ENCODE peak calls at places on chromosomes 2 and 18, in five cellular contexts. C is ovary; U is keratinocyte; P is CD8-positive, alpha-beta memory T cell; I is hepatocyte. W is an unnamed sample.
A peak's percentile ranks its signal among the peaks of the same experiment; 100 is the strongest.

GRCh38 chr2:215904101-215904500 is 109.2 kb downstream of the MREG start:
- DNase-seq in I (no peak), U (no peak), C (no peak), P (no peak), W (no peak)

GRCh38 chr18:2901405-2901989 is 54.7 kb downstream of the EMILIN2 start:
- DNase-seq in U (no peak), C (no peak), I (peak; percentile 65), P (no peak), W (no peak)

GRCh38 chr18:44325903-44326650 is 354.6 kb upstream of the SETBP1 start:
- DNase-seq in C (no peak), I (peak; percentile 79), U (peak; percentile 9), P (no peak), W (peak; percentile 59)

GRCh38 chr18:9631814-9632496 is 17.6 kb upstream of the PPP4R1 start:
- DNase-seq in U (no peak), C (no peak), P (no peak), I (no peak), W (no peak)

GRCh38 chr2:171571721-171572120 is 49.4 kb downstream of the CYBRD1 start:
- DNase-seq in I (no peak), C (no peak), U (no peak), P (no peak), W (no peak)

GRCh38 chr2:176121377-176122111 is 975 bp upstream of the HOXD9 start:
- DNase-seq in P (no peak), C (no peak), U (no peak), I (no peak), W (no peak)

GRCh38 chr2:49045083-49045482 is 109.2 kb downstream of the FSHR start:
- DNase-seq in I (no peak), P (no peak), U (no peak), C (no peak), W (no peak)

GRCh38 chr18:4636957-4637356 is 181.8 kb upstream of the DLGAP1 start:
- DNase-seq in P (no peak), I (no peak), U (no peak), C (no peak), W (no peak)

GRCh38 chr2:74227646-74228045 is 29.2 kb downstream of the MTHFD2 start:
- DNase-seq in U (no peak), P (no peak), C (no peak), I (no peak), W (no peak)

GRCh38 chr18:5294113-5294617 is 1.4 kb downstream of the ZBTB14 start:
- DNase-seq in C (no peak), I (peak; percentile 51), P (no peak), U (no peak), W (no peak)

GRCh38 chr2:217086038-217086522 is 226.2 kb upstream of the TNP1 start:
- DNase-seq in P (no peak), U (no peak), C (no peak), I (no peak), W (no peak)

GRCh38 chr2:138846216-138846821 is 66.1 kb upstream of the NXPH2 start:
- DNase-seq in I (peak; percentile 65), U (no peak), C (no peak), P (no peak), W (no peak)

GRCh38 chr2:5696351-5696740 is 4.2 kb downstream of the SOX11 start:
- DNase-seq in I (no peak), U (no peak), C (no peak), P (no peak), W (peak; percentile 38)
- H3K4me3 ChIP-seq in I (peak overlapping the region; percentile 73), U (no peak overlapping the region), C (no peak overlapping the region), P (no peak overlapping the region), W (peak overlapping the region; percentile 33)

GRCh38 chr18:36315736-36316135 is 18.2 kb downstream of the FHOD3 start:
- DNase-seq in P (no peak), I (no peak), C (no peak), U (no peak), W (no peak)
- H3K27ac ChIP-seq in P (no peak overlapping the region), I (no peak overlapping the region), C (no peak overlapping the region), U (no peak overlapping the region), W (no peak overlapping the region)

GRCh38 chr2:160295519-160296231 is 95.6 kb upstream of the ITGB6 start:
- DNase-seq in I (no peak), C (no peak), P (no peak), U (no peak), W (no peak)

GRCh38 chr2:160294339-160294803 is 94.3 kb upstream of the ITGB6 start:
- DNase-seq in P (no peak), I (peak; percentile 48), U (no peak), C (peak; percentile 60), W (peak; percentile 79)

GRCh38 chr2:160293401-160293911 is 93.4 kb upstream of the ITGB6 start:
- DNase-seq in C (no peak), I (peak; percentile 33), P (no peak), U (peak; percentile 89), W (peak; percentile 52)

GRCh38 chr2:160292225-160292624 is 92.2 kb upstream of the ITGB6 start:
- DNase-seq in I (no peak), U (no peak), C (no peak), P (no peak), W (no peak)

GRCh38 chr2:160294889-160295288 is 94.8 kb upstream of the ITGB6 start:
- DNase-seq in P (no peak), U (no peak), C (no peak), I (no peak), W (no peak)
- H3K4me1 ChIP-seq in P (peaks cover 33% of the 10 kb centered on the region), U (peaks cover 39% of the 10 kb centered on the region), C (peaks cover 16% of the 10 kb centered on the region), I (peaks cover 26% of the 10 kb centered on the region), W (peaks cover 10% of the 10 kb centered on the region)

GRCh38 chr2:240237609-240238151 is 97.2 kb upstream of the OTOS start:
- DNase-seq in U (peak; percentile 84), P (no peak), I (no peak), C (peak; percentile 45), W (peak; percentile 44)
- H3K4me3 ChIP-seq in U (no peak overlapping the region), P (no peak overlapping the region), I (no peak overlapping the region), C (no peak overlapping the region), W (no peak overlapping the region)

DNA sequence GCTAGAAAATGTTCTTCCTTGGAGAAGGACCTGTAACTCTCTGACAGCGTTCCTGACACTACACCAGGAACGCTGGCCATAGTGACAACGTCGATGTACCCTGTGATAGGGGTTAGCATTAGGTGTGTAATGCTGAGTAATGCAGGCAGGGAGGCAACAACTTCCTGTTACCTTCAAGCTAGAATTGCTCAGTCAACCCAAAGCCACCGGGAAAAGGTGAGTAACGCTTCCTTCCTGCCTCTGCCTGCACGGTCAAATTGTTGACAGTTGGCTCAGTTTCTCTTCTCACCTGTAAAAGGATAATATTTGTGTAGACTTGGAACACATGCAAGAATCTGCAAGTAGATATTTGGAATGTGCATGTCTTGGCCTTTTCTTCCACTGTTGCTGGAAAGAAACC is 12.7 kb downstream of the FAM110C start:
- DNase-seq in U (peak; percentile 86), P (peak; percentile 16), I (peak; percentile 54), C (no peak), W (no peak)
- H3K27ac ChIP-seq in U (peak overlapping the region; percentile 70), P (no peak overlapping the region), I (peak overlapping the region; percentile 50), C (no peak overlapping the region), W (no peak overlapping the region)

GRCh38 chr2:69977208-69977607 is 15.8 kb upstream of the ASPRV1 start:
- DNase-seq in C (no peak), P (no peak), U (no peak), I (no peak), W (peak; percentile 13)

GRCh38 chr2:69969991-69970390 is 8.6 kb upstream of the ASPRV1 start:
- DNase-seq in C (no peak), I (no peak), P (no peak), U (no peak), W (no peak)

GRCh38 chr2:69975853-69976462 is 14.5 kb upstream of the ASPRV1 start:
- DNase-seq in C (no peak), I (no peak), P (no peak), U (no peak), W (peak; percentile 73)

GRCh38 chr2:69975136-69975852 is 13.9 kb upstream of the ASPRV1 start:
- DNase-seq in U (no peak), C (no peak), I (no peak), P (no peak), W (no peak)

GRCh38 chr2:69973335-69973735 is 11.9 kb upstream of the ASPRV1 start:
- DNase-seq in C (no peak), U (no peak), I (no peak), P (no peak), W (peak; percentile 10)
- H3K4me1 ChIP-seq in C (no peaks in the 10 kb centered on the region), U (peaks cover 3% of the 10 kb centered on the region), I (no peaks in the 10 kb centered on the region), P (peaks cover 6% of the 10 kb centered on the region), W (no peaks in the 10 kb centered on the region)

W was measured in aorta.